ENCODE peak calls at places on chromosomes 6 and 20, in eight cellular contexts. One of them, this sample, is unnamed.

GRCh38 chr6:1630771-1631217 is 21.1 kb downstream of the FOXC1 start:
- DNase-seq in pancreas: no peak
- DNase-seq in fibroblast of lung: no peak
- DNase-seq in prostate gland: no peak
- DNase-seq in GM23248: no peak
- DNase-seq in HCT116: peak; percentile 75
- DNase-seq in astrocyte: peak; percentile 88
- DNase-seq in neuronal stem cell: no peak
- DNase-seq in this sample: no peak

GRCh38 chr6:9563996-9564395 is 850.9 kb downstream of the TFAP2A start:
- DNase-seq in pancreas: no peak
- DNase-seq in fibroblast of lung: no peak
- DNase-seq in prostate gland: no peak
- DNase-seq in GM23248: peak; percentile 29
- DNase-seq in HCT116: no peak
- DNase-seq in astrocyte: peak; percentile 55
- DNase-seq in neuronal stem cell: no peak
- DNase-seq in this sample: no peak

GRCh38 chr20:13081877-13082276 is 73.1 kb downstream of the SPTLC3 start:
- DNase-seq in pancreas: no peak
- DNase-seq in fibroblast of lung: no peak
- DNase-seq in prostate gland: no peak
- DNase-seq in GM23248: no peak
- DNase-seq in HCT116: no peak
- DNase-seq in astrocyte: no peak
- DNase-seq in neuronal stem cell: no peak
- DNase-seq in this sample: no peak

GRCh38 chr20:56433221-56433879 is 21.3 kb downstream of the CASS4 start:
- DNase-seq in pancreas: no peak
- DNase-seq in fibroblast of lung: no peak
- DNase-seq in prostate gland: no peak
- DNase-seq in GM23248: peak; percentile 79
- DNase-seq in HCT116: no peak
- DNase-seq in astrocyte: peak; percentile 41
- DNase-seq in neuronal stem cell: no peak
- DNase-seq in this sample: no peak

GRCh38 chr6:158849899-158850806 is 31.0 kb upstream of the EZR start:
- DNase-seq in pancreas: no peak
- DNase-seq in fibroblast of lung: peak; percentile 91
- DNase-seq in prostate gland: peak; percentile 29
- DNase-seq in GM23248: peak; percentile 97
- DNase-seq in HCT116: peak; percentile 97
- DNase-seq in astrocyte: peak; percentile 96
- DNase-seq in neuronal stem cell: no peak
- DNase-seq in this sample: no peak

GRCh38 chr6:33950891-33951889 is 147.4 kb upstream of the MLN start:
- DNase-seq in pancreas: no peak
- DNase-seq in fibroblast of lung: no peak
- DNase-seq in prostate gland: no peak
- DNase-seq in GM23248: no peak
- DNase-seq in HCT116: no peak
- DNase-seq in astrocyte: no peak
- DNase-seq in neuronal stem cell: no peak
- DNase-seq in this sample: no peak

GRCh38 chr6:163092846-163093245 is 321.7 kb upstream of the QKI start:
- DNase-seq in pancreas: no peak
- DNase-seq in fibroblast of lung: no peak
- DNase-seq in prostate gland: no peak
- DNase-seq in GM23248: no peak
- DNase-seq in HCT116: no peak
- DNase-seq in astrocyte: no peak
- DNase-seq in neuronal stem cell: no peak
- DNase-seq in this sample: no peak

GRCh38 chr6:128952902-128953301 is 70.0 kb downstream of the LAMA2 start:
- DNase-seq in pancreas: no peak
- DNase-seq in fibroblast of lung: no peak
- DNase-seq in prostate gland: no peak
- DNase-seq in GM23248: no peak
- DNase-seq in HCT116: no peak
- DNase-seq in astrocyte: no peak
- DNase-seq in neuronal stem cell: no peak
- DNase-seq in this sample: no peak

GRCh38 chr6:164507197-164507957 is 802.0 kb downstream of the C6orf118 start:
- DNase-seq in pancreas: no peak
- DNase-seq in fibroblast of lung: no peak
- DNase-seq in prostate gland: no peak
- DNase-seq in GM23248: no peak
- DNase-seq in HCT116: no peak
- DNase-seq in astrocyte: no peak
- DNase-seq in neuronal stem cell: no peak
- DNase-seq in this sample: no peak

GRCh38 chr6:36126121-36126520 is 4.2 kb upstream of the MAPK13 start:
- DNase-seq in pancreas: no peak
- DNase-seq in fibroblast of lung: no peak
- DNase-seq in prostate gland: no peak
- DNase-seq in GM23248: no peak
- DNase-seq in HCT116: no peak
- DNase-seq in astrocyte: no peak
- DNase-seq in neuronal stem cell: no peak
- DNase-seq in this sample: no peak

GRCh38 chr6:36126553-36127458 is 3.5 kb upstream of the MAPK13 start:
- DNase-seq in pancreas: no peak
- DNase-seq in fibroblast of lung: no peak
- DNase-seq in prostate gland: no peak
- DNase-seq in GM23248: peak; percentile 71
- DNase-seq in HCT116: no peak
- DNase-seq in astrocyte: peak; percentile 25
- DNase-seq in neuronal stem cell: no peak
- DNase-seq in this sample: no peak

GRCh38 chr6:36124881-36125280 is 5.4 kb upstream of the MAPK13 start:
- DNase-seq in pancreas: no peak
- DNase-seq in fibroblast of lung: no peak
- DNase-seq in prostate gland: no peak
- DNase-seq in GM23248: no peak
- DNase-seq in HCT116: no peak
- DNase-seq in astrocyte: no peak
- DNase-seq in neuronal stem cell: no peak
- DNase-seq in this sample: peak; percentile 71

GRCh38 chr6:36127462-36128016 is 2.8 kb upstream of the MAPK13 start:
- DNase-seq in pancreas: no peak
- DNase-seq in fibroblast of lung: peak; percentile 83
- DNase-seq in prostate gland: no peak
- DNase-seq in GM23248: peak; percentile 94
- DNase-seq in HCT116: no peak
- DNase-seq in astrocyte: peak; percentile 56
- DNase-seq in neuronal stem cell: no peak
- DNase-seq in this sample: peak; percentile 93

GRCh38 chr6:36125575-36125974 is 4.7 kb upstream of the MAPK13 start:
- DNase-seq in pancreas: no peak
- DNase-seq in fibroblast of lung: no peak
- DNase-seq in prostate gland: no peak
- DNase-seq in GM23248: no peak
- DNase-seq in HCT116: no peak
- DNase-seq in astrocyte: no peak
- DNase-seq in neuronal stem cell: no peak
- DNase-seq in this sample: no peak
- H3K4me1 ChIP-seq in pancreas: no peaks in the 10 kb centered on the region
- H3K4me1 ChIP-seq in fibroblast of lung: peaks cover 21% of the 10 kb centered on the region
- H3K4me1 ChIP-seq in prostate gland: peaks cover 8% of the 10 kb centered on the region
- H3K4me1 ChIP-seq in GM23248: peaks cover 37% of the 10 kb centered on the region
- H3K4me1 ChIP-seq in HCT116: peaks cover 23% of the 10 kb centered on the region
- H3K4me1 ChIP-seq in astrocyte: peaks cover 15% of the 10 kb centered on the region
- H3K4me1 ChIP-seq in neuronal stem cell: peaks cover 3% of the 10 kb centered on the region
- H3K4me1 ChIP-seq in this sample: peaks cover 93% of the 10 kb centered on the region

DNA sequence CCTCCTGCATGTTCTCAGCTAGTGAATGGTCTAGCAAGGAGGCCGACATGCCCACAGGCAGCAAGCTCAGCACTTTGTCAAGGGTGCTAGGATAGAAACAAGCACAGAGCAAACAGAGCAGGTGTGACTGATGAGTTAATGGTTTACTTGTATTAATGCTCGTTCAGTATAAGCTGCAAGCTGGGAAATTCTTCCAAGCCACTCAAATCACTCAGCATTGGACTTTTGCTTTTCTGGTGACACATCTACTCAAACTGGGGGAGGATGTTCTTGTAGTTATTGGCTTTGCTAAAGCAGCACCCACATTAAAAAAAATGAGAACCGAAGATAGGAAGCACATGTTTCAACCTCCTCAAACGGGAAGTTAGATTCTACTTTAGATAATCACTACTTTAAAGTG is 43.1 kb upstream of the NEDD9 start:
- DNase-seq in pancreas: no peak
- DNase-seq in fibroblast of lung: no peak
- DNase-seq in prostate gland: no peak
- DNase-seq in GM23248: no peak
- DNase-seq in HCT116: no peak
- DNase-seq in astrocyte: no peak
- DNase-seq in neuronal stem cell: no peak
- DNase-seq in this sample: no peak
- H3K4me1 ChIP-seq in pancreas: peaks cover 22% of the 10 kb centered on the region
- H3K4me1 ChIP-seq in fibroblast of lung: peaks cover 20% of the 10 kb centered on the region
- H3K4me1 ChIP-seq in prostate gland: peaks cover 17% of the 10 kb centered on the region
- H3K4me1 ChIP-seq in GM23248: peaks cover 22% of the 10 kb centered on the region
- H3K4me1 ChIP-seq in HCT116: no peaks in the 10 kb centered on the region
- H3K4me1 ChIP-seq in astrocyte: peaks cover 22% of the 10 kb centered on the region
- H3K4me1 ChIP-seq in neuronal stem cell: peaks cover 30% of the 10 kb centered on the region
- H3K4me1 ChIP-seq in this sample: peaks cover 50% of the 10 kb centered on the region

GRCh38 chr6:87661016-87661415 is 41.0 kb downstream of the AKIRIN2 start:
- DNase-seq in pancreas: no peak
- DNase-seq in fibroblast of lung: peak; percentile 42
- DNase-seq in prostate gland: no peak
- DNase-seq in GM23248: peak; percentile 58
- DNase-seq in HCT116: no peak
- DNase-seq in astrocyte: peak; percentile 64
- DNase-seq in neuronal stem cell: no peak
- DNase-seq in this sample: no peak
- H3K4me1 ChIP-seq in pancreas: no peaks in the 10 kb centered on the region
- H3K4me1 ChIP-seq in fibroblast of lung: peaks cover 18% of the 10 kb centered on the region
- H3K4me1 ChIP-seq in prostate gland: no peaks in the 10 kb centered on the region
- H3K4me1 ChIP-seq in GM23248: peaks cover 30% of the 10 kb centered on the region
- H3K4me1 ChIP-seq in HCT116: no peaks in the 10 kb centered on the region
- H3K4me1 ChIP-seq in astrocyte: peaks cover 10% of the 10 kb centered on the region
- H3K4me1 ChIP-seq in neuronal stem cell: no peaks in the 10 kb centered on the region
- H3K4me1 ChIP-seq in this sample: no peaks in the 10 kb centered on the region

DNA sequence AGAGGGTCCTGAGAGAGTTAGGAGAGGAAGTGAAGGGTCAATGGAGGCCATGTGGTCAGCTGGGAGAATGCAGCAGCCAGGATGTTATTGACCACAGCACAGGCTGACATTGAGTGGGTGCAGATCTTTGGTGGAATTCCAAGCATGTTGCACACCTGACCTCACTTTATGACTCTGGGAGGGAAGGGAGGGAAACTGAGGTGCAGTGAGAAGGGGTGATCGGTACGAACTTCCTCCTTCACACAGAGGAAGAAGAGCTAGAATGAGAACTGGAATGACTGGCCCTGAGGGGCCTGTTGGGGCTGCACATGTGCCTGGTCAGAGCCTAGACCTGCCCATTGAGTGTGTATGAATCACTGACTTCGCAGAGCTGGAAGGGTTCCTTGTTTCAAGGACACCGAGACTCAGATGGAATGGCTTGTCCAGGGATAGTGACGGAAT is 9.8 kb downstream of the FAM83D start:
- DNase-seq in pancreas: no peak
- DNase-seq in fibroblast of lung: no peak
- DNase-seq in prostate gland: no peak
- DNase-seq in GM23248: no peak
- DNase-seq in HCT116: no peak
- DNase-seq in astrocyte: no peak
- DNase-seq in neuronal stem cell: no peak
- DNase-seq in this sample: no peak
- H3K4me1 ChIP-seq in pancreas: no peaks in the 10 kb centered on the region
- H3K4me1 ChIP-seq in fibroblast of lung: peaks cover 8% of the 10 kb centered on the region
- H3K4me1 ChIP-seq in prostate gland: no peaks in the 10 kb centered on the region
- H3K4me1 ChIP-seq in GM23248: peaks cover 8% of the 10 kb centered on the region
- H3K4me1 ChIP-seq in HCT116: peaks cover 16% of the 10 kb centered on the region
- H3K4me1 ChIP-seq in astrocyte: peaks cover 15% of the 10 kb centered on the region
- H3K4me1 ChIP-seq in neuronal stem cell: peaks cover 21% of the 10 kb centered on the region
- H3K4me1 ChIP-seq in this sample: no peaks in the 10 kb centered on the region

This sample was measured in left lung.